ENCODE peak calls at places on chromosomes 4 and X, in four cellular contexts. M is kidney; U is CD4-positive, alpha-beta memory T cell; Z is sigmoid colon. V is an unnamed sample.

GRCh38 chr4:48008021-48008596 is 8.4 kb downstream of the CNGA1 start:
- DNase-seq in M (no peak), U (no peak), Z (no peak), V (no peak)

GRCh38 chr4:153512952-153513500 is 46.9 kb downstream of the TMEM131L start:
- DNase-seq in M (no peak), U (no peak), Z (no peak), V (no peak)

GRCh38 chrX:3345281-3346081 is 971 bp downstream of the MXRA5 start:
- DNase-seq in M (peak), U (no peak), Z (peak), V (no peak)

GRCh38 chr4:38323141-38323634 is 340.8 kb upstream of the KLF3 start:
- DNase-seq in M (no peak), U (no peak), Z (no peak), V (no peak)

GRCh38 chr4:16289872-16290554 is 63.7 kb upstream of the TAPT1 start:
- DNase-seq in M (no peak), U (no peak), Z (no peak), V (no peak)

GRCh38 chr4:176034498-176034897 is 31.1 kb upstream of the WDR17 start:
- DNase-seq in M (no peak), U (no peak), Z (no peak), V (peak)

GRCh38 chr4:2441393-2442174 is 22.8 kb downstream of the CFAP99 start:
- DNase-seq in M (peak), U (peak), Z (no peak), V (no peak)

GRCh38 chrX:32987139-32987538 is 224.2 kb downstream of the DMD start:
- DNase-seq in M (no peak), U (no peak), Z (no peak), V (no peak)

GRCh38 chr4:16270654-16271328 is 44.5 kb upstream of the TAPT1 start:
- DNase-seq in M (no peak), U (no peak), Z (no peak), V (peak)

GRCh38 chrX:46446727-46447378 is 98.4 kb downstream of the ZNF674 start:
- DNase-seq in M (peak), U (peak), Z (peak), V (peak)

GRCh38 chr4:8192748-8193738 is 6.0 kb upstream of the SH3TC1 start:
- DNase-seq in M (no peak), U (no peak), Z (no peak), V (no peak)

GRCh38 chr4:156614536-156614935 is 357.1 kb downstream of the PDGFC start:
- DNase-seq in M (no peak), U (no peak), Z (no peak), V (no peak)

GRCh38 chr4:64756016-64756415 is 346.8 kb upstream of the TECRL start:
- DNase-seq in M (no peak), U (no peak), Z (no peak), V (no peak)

GRCh38 chrX:115949900-115950822 is 220.4 kb upstream of the AGTR2 start:
- DNase-seq in M (peak), U (no peak), Z (no peak), V (no peak)

GRCh38 chr4:54015421-54016065 is 48.9 kb downstream of the CHIC2 start:
- DNase-seq in M (no peak), U (no peak), Z (no peak), V (no peak)

GRCh38 chrX:140190441-140191108 is 225.3 kb upstream of the CXorf66 start:
- DNase-seq in M (no peak), U (no peak), Z (no peak), V (no peak)

GRCh38 chrX:39065051-39065871 is 264.0 kb downstream of the MID1IP1 start:
- DNase-seq in M (no peak), U (no peak), Z (no peak), V (no peak)

GRCh38 chr4:159487284-159487747 is 384.4 kb downstream of the RAPGEF2 start:
- DNase-seq in M (no peak), U (no peak), Z (no peak), V (peak)

GRCh38 chr4:41693629-41694028 is 54.9 kb downstream of the PHOX2B start:
- DNase-seq in M (no peak), U (no peak), Z (no peak), V (no peak)

GRCh38 chr4:141275834-141276233 is 55.1 kb downstream of the ZNF330 start:
- DNase-seq in M (no peak), U (no peak), Z (no peak), V (no peak)

GRCh38 chrX:139194571-139195280 is 335.8 kb upstream of the F9 start:
- DNase-seq in M (peak), U (no peak), Z (no peak), V (no peak)

GRCh38 chr4:1410491-1411325 is 4.5 kb upstream of the NKX1-1 start:
- DNase-seq in M (peak), U (no peak), Z (peak), V (peak)

GRCh38 chr4:111512081-111512774 is 633.0 kb upstream of the FAM241A start:
- DNase-seq in M (no peak), U (no peak), Z (no peak), V (no peak)

DNA sequence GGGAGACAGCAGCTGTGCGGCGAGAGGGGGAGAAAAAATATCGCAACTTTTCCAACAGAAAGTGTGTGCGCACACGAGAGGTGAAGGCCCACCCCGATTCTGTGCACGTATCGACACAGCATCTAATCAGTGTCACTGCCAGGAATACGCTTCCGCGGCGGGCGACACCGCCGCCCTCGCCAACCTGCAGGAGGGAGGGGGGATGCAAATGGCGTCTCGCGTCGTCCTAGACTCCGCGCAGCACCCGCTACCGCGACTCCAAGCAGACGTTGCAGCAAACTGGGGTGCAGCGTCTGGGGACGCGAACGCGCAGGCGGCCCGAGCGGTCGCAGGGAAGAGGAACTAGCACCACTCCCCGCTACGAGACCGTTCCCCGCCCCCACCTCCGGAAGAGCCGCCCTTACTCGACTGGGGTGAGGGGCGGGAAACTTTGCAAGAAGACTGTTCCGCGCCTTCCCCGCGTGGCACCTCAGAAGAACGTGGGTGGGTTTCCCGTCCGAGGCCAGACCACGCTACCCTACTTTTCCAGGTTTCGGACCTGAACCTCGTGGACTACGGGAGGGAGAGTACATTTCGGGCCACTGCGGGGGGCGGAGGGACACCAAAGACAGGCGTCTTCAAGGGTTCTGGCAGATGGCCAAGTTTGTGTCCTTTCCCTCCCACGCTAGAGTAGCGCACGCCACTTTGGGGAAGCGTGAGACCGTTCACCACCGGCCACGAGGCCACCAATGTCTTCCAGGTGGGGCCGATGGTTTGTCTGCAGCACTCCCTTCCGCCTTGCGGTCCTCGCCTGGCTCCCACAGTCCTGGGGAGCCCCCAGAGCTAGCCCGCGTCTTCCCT is 77.9 kb upstream of the BCOR start:
- DNase-seq in M (peak), U (peak), Z (peak), V (peak)
- H3K4me3 ChIP-seq in M (peak), U (peak), Z (peak), V (peak)

DNA sequence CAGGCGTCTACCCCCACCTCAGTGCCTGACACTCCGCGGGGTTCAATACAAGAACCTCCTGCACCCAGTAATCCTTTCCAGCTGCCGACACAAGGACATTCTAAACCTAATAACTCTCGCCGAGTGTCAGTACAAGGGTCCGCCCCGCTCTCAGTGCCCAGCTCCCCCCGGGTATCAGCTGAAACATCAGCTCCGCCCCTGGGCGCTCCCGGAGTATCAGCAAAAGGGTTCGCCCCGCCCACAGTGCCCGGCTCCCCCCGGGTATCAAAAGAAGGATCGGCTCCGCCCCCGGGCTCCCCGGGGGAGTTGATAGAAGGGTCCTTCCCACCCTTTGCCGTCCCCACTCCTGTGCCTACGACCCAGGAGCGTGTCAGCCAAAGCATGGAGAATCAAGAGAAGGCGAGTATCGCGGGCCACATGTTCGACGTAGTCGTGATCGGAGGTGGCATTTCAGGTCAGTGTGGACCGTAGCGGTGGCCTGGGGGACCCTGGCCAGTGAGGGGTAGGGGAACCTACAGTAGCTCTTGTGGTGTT is at the start of gene MAOA:
- DNase-seq in M (peak), U (peak), Z (peak), V (no peak)
- H3K4me3 ChIP-seq in M (peak), U (peak), Z (peak), V (peak)

GRCh38 chrX:131792789-131793462 is 230.2 kb upstream of the STK26 start:
- DNase-seq in M (peak), U (no peak), Z (peak), V (no peak)
- H3K4me3 ChIP-seq in M (no peak), U (no peak), Z (peak), V (no peak)

DNA sequence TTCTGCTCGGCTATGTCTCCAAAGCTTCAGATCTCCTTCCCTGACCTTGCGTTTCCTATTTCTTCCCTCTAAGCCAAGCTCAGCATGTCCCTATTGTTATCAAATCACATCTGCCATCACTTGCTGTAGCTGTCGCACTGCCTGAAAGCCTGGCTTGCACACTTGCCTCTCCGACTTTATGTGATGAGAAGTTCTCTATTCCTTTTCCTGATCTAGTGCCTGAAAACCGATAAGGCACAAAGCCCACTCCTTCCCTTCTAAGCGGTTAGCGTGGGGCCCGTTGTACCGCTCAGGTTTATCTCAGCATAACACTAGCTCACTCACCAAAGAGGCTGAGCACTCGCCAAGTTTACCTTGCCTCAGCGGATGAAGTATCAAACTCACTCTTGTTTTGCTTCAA is 816 bp downstream of the NMU start:
- DNase-seq in M (no peak), U (no peak), Z (no peak), V (no peak)
- H3K4me3 ChIP-seq in M (peak), U (no peak), Z (no peak), V (no peak)

DNA sequence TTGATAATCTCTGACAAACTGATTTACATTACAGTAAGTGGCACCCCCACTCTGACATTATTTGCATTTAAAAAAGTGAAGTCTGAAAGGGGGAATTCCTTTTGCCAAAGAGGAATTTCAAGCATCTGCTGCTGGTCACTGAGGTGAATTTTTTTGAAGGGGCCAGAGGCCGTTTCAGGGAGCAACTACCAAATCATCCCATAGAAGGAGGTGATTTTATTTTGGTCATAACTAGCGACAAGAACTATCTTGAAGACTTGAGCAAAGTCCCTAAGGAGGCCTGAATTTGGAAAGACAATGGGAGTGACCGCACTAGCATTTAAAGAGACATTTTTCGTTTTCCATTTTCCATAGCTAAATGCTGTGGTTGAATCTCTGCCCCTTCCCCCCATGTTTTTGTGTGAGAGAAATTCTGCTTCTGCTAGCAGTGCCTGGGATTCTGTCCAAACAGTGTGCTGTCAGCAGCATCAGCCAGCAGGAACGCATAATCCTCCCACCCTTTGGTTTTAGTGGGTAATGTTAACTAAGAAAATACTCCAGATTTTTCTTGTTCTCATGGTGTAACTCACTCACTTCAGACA is 110.1 kb upstream of the MED14 start:
- DNase-seq in M (no peak), U (no peak), Z (no peak), V (no peak)
- H3K4me3 ChIP-seq in M (no peak), U (no peak), Z (no peak), V (no peak)

GRCh38 chrX:68827848-68828562 is 816 bp upstream of the EFNB1 start:
- DNase-seq in M (peak), U (peak), Z (peak), V (peak)
- H3K4me3 ChIP-seq in M (peak), U (peak), Z (no peak), V (peak)

DNA sequence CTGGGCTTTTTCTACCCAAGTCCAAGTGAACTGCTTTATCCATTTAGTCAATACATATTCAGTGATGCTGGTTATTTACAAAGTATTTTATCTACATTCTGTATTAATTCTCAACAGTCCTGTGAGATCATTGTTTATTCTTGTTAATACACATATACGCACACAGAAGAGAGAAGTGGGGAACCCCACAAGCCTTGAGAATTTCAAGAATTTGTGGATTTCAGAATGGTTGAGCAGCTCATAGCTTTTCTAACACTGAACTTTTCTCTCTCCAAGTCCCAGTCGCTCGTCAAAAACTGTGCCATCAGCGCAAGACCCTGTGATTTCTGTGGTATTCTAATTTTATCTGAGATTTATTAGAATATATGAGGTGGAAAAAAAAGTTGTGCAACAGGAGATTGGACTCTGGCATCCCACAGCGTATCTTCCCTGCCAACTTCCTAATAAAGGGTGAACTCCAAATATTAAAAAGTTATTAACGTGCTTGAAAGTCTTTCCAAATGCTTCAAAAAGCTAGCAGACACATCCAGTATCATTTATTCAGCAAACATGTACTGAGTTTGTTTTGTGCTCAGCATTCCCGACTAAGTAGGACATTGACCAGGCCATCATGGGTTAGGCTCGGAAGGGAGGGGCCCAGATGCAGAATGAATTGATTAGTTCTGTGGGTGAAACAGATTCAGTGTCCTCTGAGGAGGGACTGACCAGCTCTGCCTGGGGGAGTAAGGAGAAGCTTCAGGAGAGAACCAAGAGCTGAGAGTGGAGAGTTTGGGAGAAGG is 165.6 kb downstream of the CBR4 start:
- DNase-seq in M (no peak), U (no peak), Z (no peak), V (no peak)
- H3K4me3 ChIP-seq in M (no peak), U (no peak), Z (no peak), V (no peak)

DNA sequence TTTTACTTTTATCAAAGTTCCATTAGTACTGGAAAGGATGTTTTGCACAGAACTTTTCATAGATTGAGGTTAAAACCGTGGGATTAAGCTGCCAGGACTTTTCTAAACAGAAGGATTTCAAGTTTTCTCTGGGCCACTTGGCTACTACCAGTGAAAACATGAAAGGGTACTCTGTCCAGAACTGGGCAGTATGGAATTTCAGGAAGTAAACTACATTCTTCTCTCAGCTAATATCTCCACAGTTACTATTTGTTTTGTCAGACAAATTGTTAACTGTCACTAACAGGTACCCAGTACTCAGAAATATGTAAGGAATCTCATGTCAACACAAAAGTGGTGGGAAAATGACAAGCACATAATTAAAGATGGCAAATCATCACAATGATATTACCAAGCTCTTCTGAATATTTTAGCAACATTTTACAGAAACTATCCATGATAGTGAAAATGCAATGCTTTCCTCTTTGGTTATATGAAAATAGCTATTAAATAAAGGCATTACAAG is 454.4 kb downstream of the C4orf33 start:
- DNase-seq in M (no peak), U (no peak), Z (no peak), V (no peak)
- H3K4me3 ChIP-seq in M (no peak), U (no peak), Z (no peak), V (no peak)